ENCODE peak calls at places on chromosomes 6 and 20, in ten cellular contexts. R is CD4-positive, alpha-beta T cell; S is uterus; G is Calu3; Y is GM20000; B is B cell; U is NB4; F is OCI-LY7; O is cardiac muscle cell; D is HCT116. L is an unnamed sample.

GRCh38 chr6:11900662-11901598 is 111.2 kb upstream of the HIVEP1 start:
- DNase-seq in Y (no peak), S (no peak), G (no peak), F (no peak), O (no peak), R (no peak), D (no peak), U (no peak), B (no peak), L (no peak)

GRCh38 chr6:123547216-123547978 is 89.4 kb downstream of the TRDN start:
- DNase-seq in S (no peak), R (no peak), O (no peak), U (no peak), F (no peak), B (no peak), Y (no peak), D (no peak), G (no peak), L (no peak)

GRCh38 chr6:113586966-113587699 is 270.0 kb upstream of the MARCKS start:
- DNase-seq in D (no peak), Y (no peak), U (no peak), R (no peak), S (no peak), O (peak), G (no peak), B (no peak), F (no peak), L (no peak)

GRCh38 chr6:150179030-150179429 is 36.2 kb downstream of the PPP1R14C start:
- DNase-seq in U (no peak), G (no peak), R (no peak), Y (no peak), D (no peak), F (no peak), B (no peak), S (no peak), O (no peak), L (no peak)

GRCh38 chr6:110509617-110510231 is 33.3 kb upstream of the SLC22A16 start:
- DNase-seq in R (no peak), B (no peak), Y (no peak), F (no peak), D (peak), O (no peak), S (peak), G (peak), U (peak), L (peak)

GRCh38 chr6:6803180-6803978 is 214.9 kb downstream of the LY86 start:
- DNase-seq in O (no peak), F (peak), R (no peak), Y (peak), D (peak), U (peak), S (no peak), G (peak), B (peak), L (no peak)

GRCh38 chr6:46490425-46491200 is 636 bp downstream of the RCAN2 start:
- DNase-seq in F (peak), G (peak), U (no peak), S (peak), O (peak), R (no peak), D (no peak), B (peak), Y (peak), L (no peak)

GRCh38 chr20:6767536-6768227 is at the start of gene BMP2:
- DNase-seq in R (no peak), G (peak), F (no peak), Y (peak), D (no peak), S (no peak), B (no peak), O (peak), U (peak), L (peak)

GRCh38 chr20:32539817-32540675 is 45.1 kb downstream of the NOL4L start:
- DNase-seq in F (peak), B (peak), G (peak), R (peak), U (peak), O (no peak), D (no peak), Y (no peak), S (no peak), L (no peak)

GRCh38 chr6:156359912-156360311 is 417.3 kb upstream of the ARID1B start:
- DNase-seq in U (peak), D (no peak), Y (no peak), R (no peak), G (no peak), O (peak), F (no peak), B (no peak), S (no peak), L (no peak)
- TF ChIP-seq CTCF in U (peak), D (no peak), Y (no peak), R (no peak), G (no peak), O (no peak), F (no peak), B (no peak), S (no peak), L (no peak)

GRCh38 chr6:85403331-85404015 is 46.4 kb upstream of the NT5E start:
- DNase-seq in G (no peak), S (no peak), Y (no peak), F (no peak), D (no peak), B (no peak), R (no peak), O (no peak), U (no peak), L (peak)
- TF ChIP-seq CTCF in G (no peak), S (no peak), Y (no peak), F (no peak), D (no peak), B (no peak), R (no peak), O (no peak), U (no peak), L (no peak)

DNA sequence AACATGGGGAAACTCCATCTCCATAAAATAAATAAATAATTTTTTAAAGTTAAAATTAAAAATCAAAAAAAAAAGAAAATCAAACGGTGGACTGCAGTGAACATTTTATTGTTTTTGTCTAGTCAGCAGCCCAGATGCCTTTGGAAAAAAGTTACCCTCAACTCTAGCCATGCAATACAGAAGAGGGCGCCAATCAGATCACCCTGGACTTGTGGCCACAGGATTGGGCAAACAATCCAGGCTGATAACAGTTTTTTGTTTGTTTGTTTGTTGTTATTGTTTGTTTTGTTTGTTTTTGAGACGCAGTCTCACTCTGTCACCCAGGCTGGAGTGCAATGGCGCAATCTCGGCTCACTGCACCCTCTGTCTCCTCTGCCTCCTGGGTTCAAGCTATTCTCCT is 30.5 kb upstream of the NELFCD start:
- DNase-seq in R (no peak), B (no peak), G (no peak), D (no peak), U (peak), S (no peak), O (no peak), Y (no peak), F (no peak), L (no peak)
- TF ChIP-seq CTCF in R (no peak), B (no peak), G (no peak), D (no peak), U (no peak), S (no peak), O (no peak), Y (no peak), F (peak), L (no peak)

DNA sequence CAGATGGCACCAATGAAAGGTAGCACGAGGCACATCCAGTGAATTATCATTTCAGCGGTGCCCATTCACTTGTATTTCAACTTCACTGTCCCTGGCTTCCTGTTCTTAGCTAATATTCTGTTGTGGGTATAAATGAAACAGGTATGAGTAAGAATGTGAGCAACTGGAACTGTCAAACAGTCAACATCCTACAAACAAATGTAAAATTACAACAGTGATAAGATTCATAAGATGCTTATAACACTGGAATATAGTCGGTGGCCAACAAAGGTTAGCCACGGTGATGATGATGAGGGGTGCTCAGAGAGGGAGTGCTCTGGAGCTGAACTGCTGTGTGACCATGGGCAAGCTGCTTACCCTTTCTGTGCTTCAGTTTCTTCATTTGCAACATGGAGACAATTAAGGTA is 74.9 kb upstream of the TOX2 start:
- DNase-seq in R (no peak), G (no peak), O (no peak), D (no peak), F (no peak), B (no peak), U (no peak), Y (peak), S (no peak), L (no peak)
- TF ChIP-seq CTCF in R (no peak), G (no peak), O (no peak), D (no peak), F (no peak), B (no peak), U (no peak), Y (no peak), S (no peak), L (no peak)

L was measured in brain microvascular endothelial cell.